ENCODE peak calls at places on chromosomes 1 and 21, in four cellular contexts. One of them, this sample, is unnamed.

GRCh38 chr1:43270421-43271095 is 775 bp downstream of the TMEM125 start:
- ATAC-seq in sciatic nerve: no peak
- ATAC-seq in lower lobe of right lung: peak; percentile 94
- ATAC-seq in body of pancreas: peak; percentile 95
- ATAC-seq in this sample: peak; percentile 26

GRCh38 chr21:19981938-19982337 is 1016.3 kb upstream of the NCAM2 start:
- ATAC-seq in sciatic nerve: no peak
- ATAC-seq in lower lobe of right lung: no peak
- ATAC-seq in body of pancreas: no peak
- ATAC-seq in this sample: no peak

GRCh38 chr1:84988588-84988987 is 8.3 kb downstream of the MCOLN2 start:
- ATAC-seq in sciatic nerve: no peak
- ATAC-seq in lower lobe of right lung: no peak
- ATAC-seq in body of pancreas: no peak
- ATAC-seq in this sample: peak; percentile 85

GRCh38 chr1:34034029-34034428 is 131.0 kb downstream of the CSMD2 start:
- ATAC-seq in sciatic nerve: no peak
- ATAC-seq in lower lobe of right lung: no peak
- ATAC-seq in body of pancreas: no peak
- ATAC-seq in this sample: no peak

GRCh38 chr1:179708434-179709195 is 34.5 kb upstream of the FAM163A start:
- ATAC-seq in sciatic nerve: no peak
- ATAC-seq in lower lobe of right lung: no peak
- ATAC-seq in body of pancreas: no peak
- ATAC-seq in this sample: no peak

GRCh38 chr1:70429219-70429618 is 18.2 kb downstream of the CTH start:
- ATAC-seq in sciatic nerve: no peak
- ATAC-seq in lower lobe of right lung: no peak
- ATAC-seq in body of pancreas: peak; percentile 33
- ATAC-seq in this sample: no peak

GRCh38 chr1:99228153-99228552 is 36.1 kb upstream of the PLPPR4 start:
- ATAC-seq in sciatic nerve: no peak
- ATAC-seq in lower lobe of right lung: no peak
- ATAC-seq in body of pancreas: no peak
- ATAC-seq in this sample: no peak

GRCh38 chr1:155017946-155018316 is 15.3 kb downstream of the ZBTB7B start:
- ATAC-seq in sciatic nerve: peak; percentile 1
- ATAC-seq in lower lobe of right lung: peak; percentile 0
- ATAC-seq in body of pancreas: no peak
- ATAC-seq in this sample: no peak

GRCh38 chr1:115838805-115839705 is 1.9 kb downstream of the NHLH2 start:
- ATAC-seq in sciatic nerve: peak; percentile 32
- ATAC-seq in lower lobe of right lung: peak; percentile 74
- ATAC-seq in body of pancreas: peak; percentile 45
- ATAC-seq in this sample: no peak

GRCh38 chr1:248839168-248839555 is 1.1 kb downstream of the ZNF672 start:
- ATAC-seq in sciatic nerve: peak; percentile 2
- ATAC-seq in lower lobe of right lung: no peak
- ATAC-seq in body of pancreas: no peak
- ATAC-seq in this sample: no peak

GRCh38 chr1:9875636-9876000 is 34.5 kb downstream of the CTNNBIP1 start:
- ATAC-seq in sciatic nerve: peak; percentile 54
- ATAC-seq in lower lobe of right lung: peak; percentile 46
- ATAC-seq in body of pancreas: no peak
- ATAC-seq in this sample: no peak

GRCh38 chr1:187092104-187092503 is 263.4 kb downstream of the PLA2G4A start:
- ATAC-seq in sciatic nerve: no peak
- ATAC-seq in lower lobe of right lung: no peak
- ATAC-seq in body of pancreas: no peak
- ATAC-seq in this sample: peak; percentile 29

GRCh38 chr21:41326414-41327080 is 9.9 kb downstream of the FAM3B start:
- ATAC-seq in sciatic nerve: no peak
- ATAC-seq in lower lobe of right lung: no peak
- ATAC-seq in body of pancreas: peak; percentile 66
- ATAC-seq in this sample: no peak

GRCh38 chr1:17496419-17496818 is 43.1 kb upstream of the ARHGEF10L start:
- ATAC-seq in sciatic nerve: no peak
- ATAC-seq in lower lobe of right lung: no peak
- ATAC-seq in body of pancreas: no peak
- ATAC-seq in this sample: no peak

GRCh38 chr21:43588957-43589356 is 70.3 kb downstream of the HSF2BP start:
- ATAC-seq in sciatic nerve: no peak
- ATAC-seq in lower lobe of right lung: no peak
- ATAC-seq in body of pancreas: no peak
- ATAC-seq in this sample: no peak

GRCh38 chr21:43292866-43293142 is 124.0 kb downstream of the CRYAA start:
- ATAC-seq in sciatic nerve: no peak
- ATAC-seq in lower lobe of right lung: no peak
- ATAC-seq in body of pancreas: no peak
- ATAC-seq in this sample: no peak

GRCh38 chr1:6783956-6784559 is 1.2 kb upstream of the CAMTA1 start:
- ATAC-seq in sciatic nerve: no peak
- ATAC-seq in lower lobe of right lung: peak; percentile 17
- ATAC-seq in body of pancreas: peak; percentile 2
- ATAC-seq in this sample: no peak

GRCh38 chr1:104468282-104468681 is 718.6 kb downstream of the AMY1C start:
- ATAC-seq in sciatic nerve: no peak
- ATAC-seq in lower lobe of right lung: no peak
- ATAC-seq in body of pancreas: no peak
- ATAC-seq in this sample: no peak

GRCh38 chr1:12415239-12415543 is 185.4 kb downstream of the VPS13D start:
- ATAC-seq in sciatic nerve: peak; percentile 33
- ATAC-seq in lower lobe of right lung: no peak
- ATAC-seq in body of pancreas: no peak
- ATAC-seq in this sample: peak; percentile 67

GRCh38 chr1:65812065-65812464 is 19.4 kb downstream of the PDE4B start:
- ATAC-seq in sciatic nerve: peak; percentile 82
- ATAC-seq in lower lobe of right lung: peak; percentile 87
- ATAC-seq in body of pancreas: peak; percentile 47
- ATAC-seq in this sample: peak; percentile 98

GRCh38 chr1:93143729-93144229 is 36.4 kb downstream of the TMED5 start:
- ATAC-seq in sciatic nerve: no peak
- ATAC-seq in lower lobe of right lung: no peak
- ATAC-seq in body of pancreas: no peak
- ATAC-seq in this sample: no peak